ENCODE peak calls at places on chromosomes 16 and 17, in seven cellular contexts. X, P, I, Q, W, R and M are unnamed samples.

GRCh38 chr17:8173056-8173870 is 2.9 kb downstream of the TMEM107 start:
- DNase-seq in X (peak; percentile 98), P (no peak), I (no peak), Q (peak; percentile 88), W (peak; percentile 75), R (peak; percentile 91), M (no peak)

GRCh38 chr17:20944014-20944905 is 98.6 kb downstream of the USP22 start:
- DNase-seq in X (no peak), P (peak; percentile 50), I (no peak), Q (no peak), W (no peak), R (no peak), M (no peak)

GRCh38 chr17:32285286-32285685 is 19.7 kb downstream of the RHBDL3 start:
- DNase-seq in X (no peak), P (no peak), I (no peak), Q (no peak), W (no peak), R (no peak), M (no peak)

GRCh38 chr16:17417740-17418139 is 53.0 kb downstream of the XYLT1 start:
- DNase-seq in X (no peak), P (no peak), I (no peak), Q (no peak), W (no peak), R (no peak), M (no peak)

GRCh38 chr17:75517277-75517865 is 1.0 kb downstream of the TSEN54 start:
- DNase-seq in X (no peak), P (no peak), I (no peak), Q (peak; percentile 53), W (peak; percentile 21), R (peak; percentile 77), M (no peak)

GRCh38 chr17:74098378-74099024 is 105.0 kb upstream of the RPL38 start:
- DNase-seq in X (no peak), P (no peak), I (no peak), Q (no peak), W (no peak), R (no peak), M (no peak)

GRCh38 chr17:1422907-1423306 is 22.9 kb upstream of the YWHAE start:
- DNase-seq in X (peak; percentile 24), P (no peak), I (no peak), Q (no peak), W (no peak), R (no peak), M (no peak)

GRCh38 chr17:56638536-56639177 is 45.2 kb downstream of the NOG start:
- DNase-seq in X (no peak), P (no peak), I (no peak), Q (no peak), W (no peak), R (no peak), M (no peak)

GRCh38 chr16:88541831-88542230 is 28.4 kb upstream of the ZC3H18 start:
- DNase-seq in X (no peak), P (no peak), I (no peak), Q (no peak), W (no peak), R (peak; percentile 56), M (no peak)

GRCh38 chr16:57608462-57609113 is 19.8 kb upstream of the ADGRG1 start:
- DNase-seq in X (no peak), P (no peak), I (peak; percentile 29), Q (no peak), W (no peak), R (peak; percentile 54), M (no peak)

GRCh38 chr16:3095869-3096268 is 3.2 kb downstream of the ZSCAN10 start:
- DNase-seq in X (no peak), P (no peak), I (no peak), Q (peak; percentile 76), W (peak; percentile 41), R (peak; percentile 84), M (no peak)

GRCh38 chr17:19534562-19535149 is 1.0 kb downstream of the SLC47A1 start:
- DNase-seq in X (no peak), P (no peak), I (no peak), Q (no peak), W (no peak), R (no peak), M (no peak)

GRCh38 chr17:83161298-83162034 is 82.1 kb downstream of the METRNL start:
- DNase-seq in X (no peak), P (no peak), I (peak; percentile 52), Q (no peak), W (no peak), R (no peak), M (no peak)

GRCh38 chr16:21952793-21953540 is at the start of gene UQCRC2:
- DNase-seq in X (peak; percentile 83), P (peak; percentile 79), I (peak; percentile 88), Q (peak; percentile 87), W (peak; percentile 80), R (peak; percentile 96), M (peak; percentile 64)

GRCh38 chr17:41392278-41392677 is 5.1 kb downstream of the KRT31 start:
- DNase-seq in X (no peak), P (no peak), I (no peak), Q (no peak), W (no peak), R (no peak), M (no peak)

GRCh38 chr16:76303637-76304314 is 26.6 kb downstream of the CNTNAP4 start:
- DNase-seq in X (no peak), P (no peak), I (no peak), Q (no peak), W (no peak), R (no peak), M (no peak)

GRCh38 chr16:46918905-46919792 is 35.0 kb downstream of the GPT2 start:
- DNase-seq in X (no peak), P (no peak), I (no peak), Q (peak; percentile 56), W (no peak), R (no peak), M (no peak)

GRCh38 chr16:88974641-88975215 is 2.3 kb downstream of the CBFA2T3 start:
- DNase-seq in X (no peak), P (no peak), I (no peak), Q (no peak), W (no peak), R (no peak), M (no peak)

GRCh38 chr17:13531701-13532100 is 70.0 kb downstream of the HS3ST3A1 start:
- DNase-seq in X (no peak), P (no peak), I (no peak), Q (no peak), W (no peak), R (no peak), M (no peak)

GRCh38 chr17:43224146-43224705 is 4.2 kb downstream of the CCDC200 start:
- DNase-seq in X (no peak), P (no peak), I (peak; percentile 29), Q (no peak), W (no peak), R (no peak), M (peak; percentile 33)